ENCODE peak calls at places on chromosome 18, in ten cellular contexts. F, V, C, H, B, U, E, M, K and J are unnamed samples.

GRCh38 chr18:11868230-11868629 is 17.0 kb downstream of the CHMP1B start:
- DNase-seq in F (no peak), H (no peak), K (no peak), M (no peak), U (no peak), V (no peak), C (no peak), E (no peak), B (no peak), J (no peak)

GRCh38 chr18:6370410-6370809 is 44.3 kb downstream of the L3MBTL4 start:
- DNase-seq in E (no peak), U (no peak), H (peak; percentile 23), B (no peak), V (peak; percentile 1), M (no peak), K (no peak), F (no peak), C (no peak), J (no peak)

GRCh38 chr18:35193313-35193712 is 47.5 kb upstream of the ZNF397 start:
- DNase-seq in H (no peak), K (no peak), U (no peak), F (no peak), E (no peak), M (no peak), B (no peak), C (no peak), V (no peak), J (no peak)

GRCh38 chr18:32238635-32239268 is 48.9 kb downstream of the MEP1B start:
- DNase-seq in B (no peak), H (no peak), M (no peak), V (no peak), F (peak; percentile 12), K (no peak), C (no peak), E (no peak), U (no peak), J (no peak)

GRCh38 chr18:72878143-72878542 is 10.4 kb upstream of the NETO1 start:
- DNase-seq in M (no peak), B (no peak), V (no peak), H (no peak), K (no peak), E (no peak), U (no peak), F (no peak), C (no peak), J (no peak)

GRCh38 chr18:48844271-48844670 is 106.5 kb downstream of the SMAD7 start:
- DNase-seq in U (no peak), F (no peak), B (no peak), V (no peak), H (no peak), M (no peak), K (no peak), C (no peak), E (no peak), J (no peak)

GRCh38 chr18:79746730-79747129 is 51.0 kb upstream of the KCNG2 start:
- DNase-seq in B (no peak), V (no peak), K (no peak), U (no peak), M (no peak), E (no peak), C (no peak), F (no peak), H (no peak), J (no peak)

GRCh38 chr18:26909599-26910290 is 44.2 kb upstream of the AQP4 start:
- DNase-seq in F (peak; percentile 74), M (no peak), C (no peak), V (no peak), U (no peak), H (no peak), E (no peak), B (no peak), K (no peak), J (no peak)

GRCh38 chr18:23958036-23958435 is 56.5 kb upstream of the TTC39C start:
- DNase-seq in K (no peak), E (no peak), C (peak; percentile 9), V (peak; percentile 54), U (peak; percentile 50), M (peak; percentile 22), B (no peak), F (peak; percentile 84), H (no peak), J (no peak)

GRCh38 chr18:10094608-10095137 is 180.9 kb downstream of the VAPA start:
- DNase-seq in K (no peak), E (no peak), B (no peak), H (no peak), U (no peak), V (no peak), M (no peak), C (no peak), F (no peak), J (no peak)

GRCh38 chr18:23523429-23524212 is 20.3 kb downstream of the RMC1 start:
- DNase-seq in K (no peak), F (peak; percentile 46), H (no peak), U (no peak), E (no peak), V (peak; percentile 63), M (peak; percentile 63), B (no peak), C (no peak), J (no peak)

GRCh38 chr18:2192562-2192961 is 378.7 kb downstream of the METTL4 start:
- DNase-seq in C (no peak), B (no peak), V (no peak), F (no peak), M (no peak), H (no peak), U (no peak), K (no peak), E (no peak), J (no peak)

GRCh38 chr18:36328385-36328858 is 30.9 kb downstream of the FHOD3 start:
- DNase-seq in E (no peak), B (no peak), M (no peak), F (no peak), K (no peak), U (no peak), H (no peak), V (no peak), C (no peak), J (no peak)

GRCh38 chr18:79784965-79785770 is 12.6 kb upstream of the KCNG2 start:
- DNase-seq in M (no peak), C (no peak), B (no peak), F (no peak), K (no peak), V (peak; percentile 22), E (no peak), H (no peak), U (no peak), J (no peak)

GRCh38 chr18:52605345-52605744 is 265.3 kb downstream of the DCC start:
- DNase-seq in C (no peak), V (no peak), U (no peak), K (no peak), H (no peak), F (no peak), M (no peak), E (no peak), B (no peak), J (no peak)